ENCODE peak calls at places on chromosomes 7 and 10, in four cellular contexts. N, H, O and K are unnamed samples.

GRCh38 chr10:4067552-4068254 is 282.7 kb upstream of the KLF6 start:
- DNase-seq in N (no peak), H (no peak), O (no peak), K (no peak)

GRCh38 chr10:50574932-50575331 is 48.8 kb downstream of the SGMS1 start:
- DNase-seq in N (no peak), H (no peak), O (no peak), K (no peak)

GRCh38 chr7:90839892-90840291 is 243.8 kb downstream of the CDK14 start:
- DNase-seq in N (no peak), H (no peak), O (no peak), K (no peak)

GRCh38 chr10:73847031-73847430 is 27.3 kb downstream of the CAMK2G start:
- DNase-seq in N (no peak), H (no peak), O (no peak), K (no peak)

GRCh38 chr10:69490876-69491275 is 39.6 kb downstream of the TSPAN15 start:
- DNase-seq in N (no peak), H (no peak), O (no peak), K (no peak)

GRCh38 chr10:128306966-128307365 is 180.7 kb upstream of the MKI67 start:
- DNase-seq in N (no peak), H (no peak), O (no peak), K (no peak)

GRCh38 chr10:119306514-119306951 is 99.2 kb downstream of the GRK5 start:
- DNase-seq in N (no peak), H (no peak), O (peak), K (no peak)

GRCh38 chr7:35015346-35015859 is 21.9 kb downstream of the DPY19L1 start:
- DNase-seq in N (no peak), H (peak), O (no peak), K (no peak)

GRCh38 chr10:131970946-131971345 is 10.8 kb downstream of the BNIP3 start:
- DNase-seq in N (no peak), H (no peak), O (no peak), K (no peak)

GRCh38 chr10:62735464-62736188 is 68.9 kb upstream of the ADO start:
- DNase-seq in N (no peak), H (peak), O (no peak), K (no peak)

GRCh38 chr7:123170333-123171016 is 29.3 kb downstream of the SLC13A1 start:
- DNase-seq in N (peak), H (no peak), O (peak), K (no peak)

GRCh38 chr10:24465124-24465874 is 256.4 kb downstream of the KIAA1217 start:
- DNase-seq in N (no peak), H (peak), O (no peak), K (peak)

GRCh38 chr7:2734761-2735571 is 47.0 kb downstream of the AMZ1 start:
- DNase-seq in N (no peak), H (no peak), O (no peak), K (no peak)

GRCh38 chr10:43202224-43202656 is 64.0 kb downstream of the CSGALNACT2 start:
- DNase-seq in N (no peak), H (no peak), O (peak), K (peak)

GRCh38 chr7:3033581-3033980 is 10.1 kb downstream of the CARD11 start:
- DNase-seq in N (no peak), H (no peak), O (no peak), K (no peak)

GRCh38 chr10:116466715-116467422 is 39.2 kb downstream of the PNLIPRP3 start:
- DNase-seq in N (no peak), H (no peak), O (no peak), K (no peak)

GRCh38 chr7:45716380-45717203 is 142.4 kb downstream of the ADCY1 start:
- DNase-seq in N (no peak), H (no peak), O (no peak), K (no peak)

GRCh38 chr10:88427024-88427423 is 156.1 kb downstream of the RNLS start:
- DNase-seq in N (no peak), H (no peak), O (no peak), K (no peak)

GRCh38 chr10:634256-634655 is 55.2 kb downstream of the DIP2C start:
- DNase-seq in N (no peak), H (peak), O (no peak), K (no peak)

GRCh38 chr10:100759331-100759730 is 13.9 kb downstream of the PAX2 start:
- DNase-seq in N (no peak), H (no peak), O (no peak), K (no peak)

GRCh38 chr7:104627516-104627915 is 299.1 kb downstream of the LHFPL3 start:
- DNase-seq in N (no peak), H (peak), O (no peak), K (peak)

GRCh38 chr7:121273467-121274167 is 55.2 kb upstream of the WNT16 start:
- DNase-seq in N (no peak), H (peak), O (no peak), K (no peak)

GRCh38 chr7:50317221-50317678 is 12.7 kb downstream of the IKZF1 start:
- DNase-seq in N (no peak), H (no peak), O (no peak), K (no peak)

GRCh38 chr7:159115601-159116501 is 28.8 kb downstream of the VIPR2 start:
- DNase-seq in N (peak), H (no peak), O (no peak), K (no peak)

GRCh38 chr10:80268938-80269588 is 20.4 kb downstream of the MAT1A start:
- DNase-seq in N (no peak), H (no peak), O (no peak), K (no peak)

GRCh38 chr10:7084255-7085005 is 326.4 kb downstream of the SFMBT2 start:
- DNase-seq in N (no peak), H (peak), O (no peak), K (no peak)

GRCh38 chr7:27235387-27236052 is 7.1 kb upstream of the EVX1 start:
- DNase-seq in N (no peak), H (no peak), O (no peak), K (peak)

GRCh38 chr10:91613411-91614253 is 19.2 kb downstream of the PPP1R3C start:
- DNase-seq in N (peak), H (peak), O (no peak), K (peak)

GRCh38 chr7:149860821-149861727 is 12.7 kb upstream of the ATP6V0E2 start:
- DNase-seq in N (no peak), H (no peak), O (no peak), K (no peak)

GRCh38 chr7:140945940-140946339 is 21.2 kb upstream of the BRAF start:
- DNase-seq in N (no peak), H (no peak), O (no peak), K (no peak)

GRCh38 chr10:22649977-22650376 is 64.4 kb downstream of the PIP4K2A start:
- DNase-seq in N (no peak), H (no peak), O (no peak), K (no peak)

GRCh38 chr10:22646291-22646926 is 68.0 kb downstream of the PIP4K2A start:
- DNase-seq in N (no peak), H (no peak), O (no peak), K (no peak)

GRCh38 chr10:22649390-22649841 is 65.0 kb downstream of the PIP4K2A start:
- DNase-seq in N (no peak), H (no peak), O (no peak), K (no peak)

GRCh38 chr10:22648547-22648961 is 65.8 kb downstream of the PIP4K2A start:
- DNase-seq in N (no peak), H (peak), O (no peak), K (peak)

DNA sequence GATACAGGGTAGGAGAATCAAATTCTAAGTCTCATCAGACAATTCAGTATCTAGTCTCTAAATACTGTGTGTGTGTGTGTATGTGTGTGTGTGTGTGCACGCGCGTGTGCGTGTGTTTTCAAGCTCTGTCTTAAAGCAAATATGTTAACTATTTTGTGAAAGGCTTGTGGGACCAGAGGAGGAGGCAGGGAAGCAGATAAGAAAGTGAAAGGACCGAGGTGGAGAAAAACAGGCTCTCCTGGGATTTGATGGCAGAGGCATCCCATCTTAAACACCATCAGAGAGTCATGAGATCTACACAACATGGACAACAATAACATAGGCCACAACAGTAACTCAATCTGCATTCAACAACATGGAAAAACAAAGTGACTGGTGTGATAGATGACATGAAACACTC is 67.1 kb downstream of the PIP4K2A start:
- DNase-seq in N (no peak), H (no peak), O (no peak), K (no peak)
- H3K4me3 ChIP-seq in N (no peak), H (no peak), O (no peak), K (no peak)

GRCh38 chr10:113297226-113297625 is 255.6 kb upstream of the HABP2 start:
- DNase-seq in N (no peak), H (peak), O (no peak), K (peak)
- TF ChIP-seq CTCF in N (no peak), H (no peak), O (no peak), K (peak)

GRCh38 chr10:10830316-10831061 is 187.2 kb upstream of the CELF2 start:
- DNase-seq in N (no peak), H (peak), O (no peak), K (peak)
- H3K4me3 ChIP-seq in N (no peak), H (no peak), O (no peak), K (no peak)

GRCh38 chr10:96560489-96560888 is 26.3 kb downstream of the TM9SF3 start:
- DNase-seq in N (no peak), H (no peak), O (no peak), K (no peak)

GRCh38 chr10:96560970-96561887 is 25.6 kb downstream of the TM9SF3 start:
- DNase-seq in N (no peak), H (peak), O (no peak), K (no peak)

DNA sequence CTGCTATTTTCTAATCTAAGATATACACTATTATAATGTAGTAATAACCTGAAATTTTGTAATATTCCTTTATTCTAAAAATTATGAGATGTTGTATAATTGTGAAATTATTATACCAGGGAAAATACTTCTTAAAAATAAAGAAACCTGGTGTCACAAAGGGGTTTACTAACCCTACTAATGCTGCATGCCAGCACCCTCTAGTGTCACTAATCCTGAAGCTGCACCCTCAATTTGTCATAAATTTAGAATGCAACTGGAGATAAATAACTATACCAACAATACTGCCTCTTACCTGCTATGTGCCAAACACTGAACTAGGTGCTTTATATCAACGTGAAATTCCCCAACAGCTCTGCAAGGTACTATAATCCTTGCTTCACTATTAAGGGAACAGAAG is 30.8 kb downstream of the TM9SF3 start:
- DNase-seq in N (no peak), H (no peak), O (no peak), K (no peak)
- TF ChIP-seq CTCF in N (peak), H (peak), O (peak), K (peak)

DNA sequence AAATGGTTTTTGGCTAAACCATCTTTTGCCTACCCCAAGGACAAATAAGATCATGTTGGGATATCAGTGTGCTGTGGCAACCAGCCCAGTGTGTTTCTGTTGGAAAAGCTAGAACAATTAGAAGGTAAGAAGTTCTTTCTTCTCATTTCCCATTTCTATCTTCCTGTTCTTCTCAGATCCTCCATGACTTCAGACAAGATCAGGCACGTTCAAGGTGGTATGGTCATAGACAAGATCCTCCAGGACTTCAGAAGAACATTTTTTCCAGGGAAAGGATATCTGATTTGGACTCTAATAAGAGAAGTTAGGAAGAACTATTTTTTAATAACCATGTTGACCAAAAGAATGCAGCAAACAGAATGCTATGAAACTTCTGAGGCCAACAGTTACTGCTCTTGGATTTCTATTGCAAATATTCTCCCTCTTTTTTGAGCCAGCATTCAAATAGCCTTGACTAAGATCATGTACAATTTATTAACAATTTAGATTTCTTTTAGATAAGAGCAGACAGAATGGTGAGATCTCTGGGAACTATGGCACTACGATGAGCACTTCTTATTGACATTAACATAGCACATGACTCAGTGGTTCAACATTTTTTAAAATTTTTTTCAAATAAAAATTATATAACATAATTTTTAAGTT is 15.9 kb downstream of the HYCC1 start:
- DNase-seq in N (no peak), H (no peak), O (no peak), K (peak)
- H3K4me3 ChIP-seq in N (no peak), H (no peak), O (no peak), K (no peak)

GRCh38 chr7:16080131-16080530 is 341.2 kb downstream of the CRPPA start:
- DNase-seq in N (no peak), H (no peak), O (no peak), K (no peak)
- TF ChIP-seq CTCF in N (no peak), H (no peak), O (no peak), K (no peak)

DNA sequence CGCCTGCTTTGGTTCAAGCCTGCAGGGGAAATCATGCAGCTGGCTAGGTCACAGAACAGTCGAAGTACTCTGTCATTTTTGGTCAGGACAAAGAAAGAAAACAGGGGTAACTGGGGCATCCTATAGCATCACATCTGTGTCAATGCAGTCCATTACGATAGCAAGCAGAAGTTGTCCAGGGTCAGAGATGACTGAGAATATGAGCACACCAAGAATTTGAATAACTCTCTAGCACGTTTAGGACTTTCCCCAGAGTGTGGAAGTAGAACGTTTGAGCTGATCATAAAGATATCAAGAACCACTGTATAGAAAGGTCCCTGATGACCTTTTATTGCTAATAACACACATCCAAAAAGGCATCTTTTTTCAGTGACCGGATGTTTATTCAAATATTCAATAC is 12.7 kb upstream of the HECW1 start:
- DNase-seq in N (no peak), H (no peak), O (no peak), K (no peak)
- H3K4me3 ChIP-seq in N (no peak), H (no peak), O (no peak), K (no peak)